ENCODE peak calls at places on chromosomes 2 and 18, in nine cellular contexts. Z is fibroblast of lung, M is heart left ventricle, B is WTC11, O is WERI-Rb-1, U is GM12865, I is breast epithelium, E is HFF-Myc, Y is astrocyte of the cerebellum. R is an unnamed sample.

GRCh38 chr2:120820263-120820884 is 84.7 kb downstream of the GLI2 start:
- DNase-seq in Y (peak; percentile 54), M (peak; percentile 41), Z (peak; percentile 89), E (peak; percentile 39), I (no peak), U (no peak), B (no peak), O (peak; percentile 87), R (no peak)

GRCh38 chr18:48827321-48828200 is 123.2 kb downstream of the SMAD7 start:
- DNase-seq in B (peak; percentile 59), U (no peak), Z (peak; percentile 72), M (peak; percentile 18), O (peak; percentile 15), E (peak; percentile 73), Y (peak; percentile 57), I (no peak), R (peak; percentile 40)

GRCh38 chr2:28821295-28821958 is 10.8 kb downstream of the SPDYA start:
- DNase-seq in U (peak; percentile 78), E (peak; percentile 52), M (peak; percentile 25), I (no peak), Z (peak; percentile 71), Y (peak; percentile 47), B (peak; percentile 56), O (peak; percentile 62), R (no peak)

GRCh38 chr2:108923019-108923700 is 65.9 kb downstream of the EDAR start:
- DNase-seq in E (no peak), M (no peak), O (no peak), B (no peak), Z (no peak), U (no peak), I (peak; percentile 66), Y (no peak), R (no peak)

GRCh38 chr18:47964086-47964485 is 33.6 kb upstream of the SMAD2 start:
- DNase-seq in Z (no peak), O (no peak), B (no peak), Y (no peak), E (no peak), M (no peak), U (no peak), I (no peak), R (no peak)

GRCh38 chr18:74185860-74186259 is 37.5 kb downstream of the TIMM21 start:
- DNase-seq in Y (no peak), E (no peak), B (no peak), I (no peak), U (no peak), M (no peak), Z (no peak), O (no peak), R (no peak)

GRCh38 chr2:88765154-88765948 is 73.9 kb downstream of the RPIA start:
- DNase-seq in O (peak; percentile 66), B (peak; percentile 71), E (no peak), M (no peak), U (peak; percentile 33), Y (no peak), Z (peak; percentile 6), I (no peak), R (no peak)

GRCh38 chr2:199230091-199230490 is 227.6 kb downstream of the SATB2 start:
- DNase-seq in Y (no peak), U (no peak), M (no peak), Z (no peak), B (no peak), E (no peak), I (no peak), O (no peak), R (no peak)

GRCh38 chr2:209380278-209380677 is 43.6 kb upstream of the MAP2 start:
- DNase-seq in O (no peak), E (no peak), Y (no peak), I (no peak), Z (no peak), M (no peak), B (no peak), U (peak; percentile 42), R (no peak)

GRCh38 chr2:186641807-186642321 is 52.0 kb upstream of the FAM171B start:
- DNase-seq in Z (peak; percentile 78), O (peak; percentile 32), I (no peak), B (no peak), U (peak; percentile 76), M (peak; percentile 28), E (peak; percentile 54), Y (peak; percentile 75), R (peak; percentile 53)

GRCh38 chr2:52289776-52290175 is 1257.8 kb upstream of the NRXN1 start:
- DNase-seq in I (no peak), Y (no peak), O (no peak), M (no peak), B (no peak), Z (no peak), U (no peak), E (no peak), R (no peak)

GRCh38 chr2:47038656-47039501 is 116.2 kb downstream of the STPG4 start:
- DNase-seq in M (no peak), B (no peak), E (no peak), I (no peak), U (peak; percentile 14), Z (no peak), Y (no peak), O (no peak), R (no peak)

DNA sequence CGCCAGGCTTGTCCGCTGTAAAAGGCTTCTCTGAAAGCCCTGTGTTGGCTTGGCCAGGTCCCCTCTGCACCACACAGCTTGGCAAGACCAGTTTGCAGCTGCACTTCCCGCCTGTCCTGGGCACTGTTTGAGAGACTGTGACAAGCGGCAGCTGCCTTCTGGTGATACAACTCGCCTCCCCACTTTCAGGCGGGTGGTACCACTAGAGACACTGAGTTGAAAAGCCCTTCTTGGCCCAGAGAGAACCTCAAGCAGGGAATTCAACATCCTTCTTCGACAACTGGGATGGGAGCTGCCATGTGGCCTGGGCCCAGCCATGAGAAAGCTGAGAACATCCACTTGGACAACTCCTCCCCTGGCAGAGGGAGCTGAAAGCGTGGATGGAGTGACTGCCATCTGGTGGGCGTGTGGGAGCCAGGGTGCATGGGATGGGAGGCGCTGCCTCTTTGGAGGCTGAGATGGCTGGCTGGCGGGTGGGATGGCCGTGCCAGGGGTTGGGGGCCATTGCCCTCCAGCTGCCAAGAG is 125.5 kb upstream of the REV1 start:
- DNase-seq in I (no peak), Y (no peak), M (no peak), O (peak; percentile 33), Z (no peak), E (no peak), B (peak; percentile 47), U (no peak), R (no peak)
- TF ChIP-seq CTCF in I (no peak), Y (peak; percentile 22), M (no peak), O (peak; percentile 56), Z (no peak), E (no peak), B (no peak), U (no peak), R (no peak)

GRCh38 chr18:3594760-3595241 is 144.8 kb downstream of the TGIF1 start:
- DNase-seq in E (no peak), B (no peak), U (no peak), O (peak; percentile 36), Z (peak; percentile 55), Y (no peak), I (peak; percentile 61), M (no peak), R (no peak)

GRCh38 chr18:3595282-3596273 is 145.6 kb downstream of the TGIF1 start:
- DNase-seq in Y (peak; percentile 84), E (peak; percentile 92), Z (peak; percentile 97), M (no peak), U (peak; percentile 82), O (no peak), I (peak; percentile 45), B (no peak), R (no peak)

GRCh38 chr18:3592864-3593263 is 142.9 kb downstream of the TGIF1 start:
- DNase-seq in B (no peak), Y (no peak), O (no peak), U (no peak), Z (no peak), M (no peak), E (no peak), I (no peak), R (no peak)

GRCh38 chr18:3593381-3593903 is 143.5 kb downstream of the TGIF1 start:
- DNase-seq in Y (peak; percentile 81), Z (peak; percentile 76), M (no peak), I (peak; percentile 84), O (no peak), U (no peak), B (no peak), E (no peak), R (no peak)

DNA sequence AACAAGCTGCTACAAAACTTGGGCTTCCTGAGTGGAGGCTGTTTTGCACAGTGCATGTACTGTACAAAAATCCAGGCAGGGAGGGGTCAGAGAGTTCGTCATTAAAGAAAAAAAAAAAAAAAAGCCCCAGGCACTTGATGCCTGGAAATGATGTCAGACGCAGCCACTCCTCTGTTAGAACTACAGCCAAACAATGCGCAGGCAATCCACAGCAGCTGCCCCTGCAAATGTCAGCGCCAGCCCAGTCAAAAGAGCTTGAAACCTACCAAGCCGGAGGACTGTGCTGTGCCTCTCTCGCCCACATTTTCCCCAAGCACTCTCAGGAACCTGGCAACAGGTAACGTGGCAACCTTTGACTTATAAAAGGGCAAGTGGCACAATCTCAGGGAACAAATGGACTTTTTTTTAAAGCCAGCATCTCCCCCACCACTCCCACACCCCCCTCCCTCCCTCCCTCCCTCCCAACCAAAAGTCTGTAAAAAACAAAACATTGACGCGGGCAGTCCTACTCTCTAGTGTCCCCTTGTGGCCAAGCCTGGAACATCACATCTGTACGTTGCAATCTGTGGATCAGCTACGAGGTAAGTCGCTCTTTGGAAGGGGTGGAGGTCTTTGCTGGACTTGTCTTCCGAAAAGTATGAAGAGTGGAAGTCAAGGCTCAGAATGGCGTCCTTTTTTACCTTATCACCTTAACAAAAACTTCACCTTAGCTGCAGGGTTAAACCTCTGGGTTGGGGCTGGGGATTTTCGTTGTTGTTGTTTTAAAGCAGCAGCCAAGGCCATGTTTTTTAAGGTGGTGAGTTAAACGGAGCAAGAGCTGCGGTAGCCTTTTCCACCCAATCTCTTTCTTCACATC is 144.2 kb downstream of the TGIF1 start:
- DNase-seq in I (peak; percentile 91), O (peak; percentile 81), Y (peak; percentile 94), M (peak; percentile 89), B (peak; percentile 91), E (peak; percentile 93), U (peak; percentile 92), Z (peak; percentile 99), R (peak; percentile 97)
- TF ChIP-seq CTCF in I (peak; percentile 89), O (peak; percentile 85), Y (peak; percentile 89), M (peak; percentile 84), B (peak; percentile 69), E (peak; percentile 86), U (peak; percentile 89), Z (peak; percentile 87), R (peak; percentile 82)

GRCh38 chr2:73035899-73036778 is 35.4 kb downstream of the SFXN5 start:
- DNase-seq in I (no peak), M (no peak), B (peak; percentile 53), Y (no peak), O (peak; percentile 51), E (no peak), Z (no peak), U (no peak), R (no peak)
- TF ChIP-seq CTCF in I (no peak), M (no peak), B (no peak), Y (peak; percentile 21), O (peak; percentile 87), E (no peak), Z (no peak), U (no peak), R (no peak)

DNA sequence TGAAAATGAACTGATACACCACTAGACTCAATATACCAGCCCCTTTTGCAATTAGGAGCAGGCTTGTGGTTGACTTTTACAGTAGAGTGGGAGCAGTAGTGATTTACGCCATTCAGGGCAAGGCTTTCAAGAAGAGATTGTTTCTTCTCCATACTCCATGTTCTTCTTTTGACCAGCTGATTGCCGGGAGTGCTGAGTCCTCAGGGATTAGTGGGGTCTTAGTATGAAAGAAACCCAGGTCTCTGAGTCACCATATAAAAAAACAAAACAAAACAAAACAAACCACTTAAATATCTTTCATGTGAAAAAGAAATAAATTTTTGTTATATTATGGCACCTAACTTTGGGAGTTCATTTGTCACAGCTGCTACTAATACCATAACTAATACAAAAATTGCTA is 465.6 kb upstream of the TRIB2 start:
- DNase-seq in Y (no peak), B (no peak), O (no peak), E (no peak), Z (no peak), M (no peak), I (no peak), U (no peak), R (no peak)
- TF ChIP-seq CTCF in Y (no peak), B (no peak), O (no peak), E (no peak), Z (no peak), M (no peak), I (no peak), U (no peak), R (no peak)

R was measured in AG09319.